ENCODE peak calls at places on chromosomes 4 and X, in five cellular contexts. G is H1, S is IMR-90, K is natural killer cell, U is Calu3. W is an unnamed sample.

GRCh38 chr4:113397114-113397701 is 347.8 kb downstream of the ANK2 start:
- DNase-seq in K (no peak), G (no peak), S (peak; percentile 82), U (no peak), W (no peak)

GRCh38 chr4:98987720-98988119 is 7.8 kb upstream of the METAP1 start:
- DNase-seq in S (no peak), K (no peak), U (no peak), G (no peak), W (no peak)

GRCh38 chrX:130120321-130120731 is 10.0 kb upstream of the ELF4 start:
- DNase-seq in G (no peak), S (no peak), K (no peak), U (no peak), W (no peak)

GRCh38 chrX:318068-318738 is 393 bp downstream of the GTPBP6 start:
- DNase-seq in K (peak; percentile 92), U (peak; percentile 93), G (peak; percentile 99), S (peak; percentile 97), W (peak; percentile 99)

GRCh38 chr4:5009796-5010195 is 9.5 kb downstream of the CYTL1 start:
- DNase-seq in U (no peak), G (no peak), K (no peak), S (no peak), W (no peak)

GRCh38 chrX:110450050-110450449 is 91.4 kb downstream of the RTL9 start:
- DNase-seq in G (peak; percentile 25), K (peak; percentile 14), U (peak; percentile 70), S (peak; percentile 63), W (no peak)

GRCh38 chr4:8435656-8436121 is 4.8 kb downstream of the ACOX3 start:
- DNase-seq in S (peak; percentile 15), G (no peak), U (no peak), K (no peak), W (no peak)

GRCh38 chr4:152951348-152951747 is 15.2 kb downstream of the FHDC1 start:
- DNase-seq in S (peak; percentile 61), K (no peak), U (no peak), G (no peak), W (no peak)

GRCh38 chr4:176479745-176480144 is 160.0 kb downstream of the SPCS3 start:
- DNase-seq in G (no peak), K (no peak), U (no peak), S (no peak), W (no peak)

GRCh38 chr4:69617083-69617694 is 22.3 kb downstream of the UGT2A2 start:
- DNase-seq in U (peak; percentile 24), K (no peak), S (peak; percentile 12), G (no peak), W (no peak)

GRCh38 chr4:53507671-53508286 is 83.5 kb downstream of the LNX1 start:
- DNase-seq in K (no peak), G (no peak), S (peak; percentile 48), U (peak; percentile 37), W (no peak)

GRCh38 chrX:69179380-69179911 is 14.2 kb upstream of the PJA1 start:
- DNase-seq in G (no peak), K (no peak), U (no peak), S (peak; percentile 29), W (no peak)

GRCh38 chrX:63350551-63350950 is 581 bp downstream of the SPIN4 start:
- DNase-seq in U (peak; percentile 24), S (no peak), G (no peak), K (peak; percentile 17), W (no peak)

GRCh38 chrX:10199212-10199611 is 42.4 kb downstream of the CLCN4 start:
- DNase-seq in U (no peak), G (no peak), S (peak; percentile 67), K (peak; percentile 18), W (no peak)

GRCh38 chrX:140766024-140766611 is 56.6 kb downstream of the LINC00632 start:
- DNase-seq in K (no peak), G (no peak), S (peak; percentile 66), U (peak; percentile 26), W (no peak)

GRCh38 chrX:101659601-101660063 is at the start of gene ARMCX2:
- DNase-seq in S (peak; percentile 69), K (no peak), G (no peak), U (no peak), W (no peak)

GRCh38 chr4:101711590-101712255 is 78.8 kb upstream of the BANK1 start:
- DNase-seq in K (no peak), U (no peak), G (no peak), S (no peak), W (no peak)

GRCh38 chrX:41512394-41512793 is 65.3 kb downstream of the NYX start:
- DNase-seq in S (no peak), U (no peak), K (no peak), G (no peak), W (no peak)

GRCh38 chr4:134906404-134907023 is 704.9 kb upstream of the PABPC4L start:
- DNase-seq in G (no peak), S (no peak), U (peak; percentile 16), K (no peak), W (no peak)

GRCh38 chr4:96459105-96459504 is 619.2 kb downstream of the PDHA2 start:
- DNase-seq in S (no peak), U (no peak), K (no peak), G (no peak), W (no peak)

GRCh38 chrX:44731160-44731559 is 112.7 kb upstream of the DUSP21 start:
- DNase-seq in U (no peak), S (peak; percentile 20), K (no peak), G (no peak), W (no peak)

GRCh38 chrX:67555578-67556203 is 11.9 kb downstream of the AR start:
- DNase-seq in S (peak; percentile 21), U (peak; percentile 41), K (no peak), G (no peak), W (no peak)

GRCh38 chr4:30719363-30720020 is 677 bp upstream of the PCDH7 start:
- DNase-seq in K (no peak), S (peak; percentile 68), U (peak; percentile 12), G (no peak), W (peak; percentile 90)

GRCh38 chr4:147760695-147761094 is 28.8 kb downstream of the ARHGAP10 start:
- DNase-seq in S (no peak), U (peak; percentile 11), G (no peak), K (no peak), W (no peak)

GRCh38 chr4:109588176-109588575 is 28.1 kb downstream of the MCUB start:
- DNase-seq in K (no peak), S (no peak), U (no peak), G (no peak), W (no peak)

GRCh38 chrX:133655914-133656265 is 240.6 kb upstream of the GPC4 start:
- DNase-seq in U (no peak), G (no peak), K (no peak), S (no peak), W (no peak)

GRCh38 chr4:25939330-25939729 is 25.3 kb downstream of the SMIM20 start:
- DNase-seq in K (no peak), G (no peak), U (no peak), S (no peak), W (no peak)
- TF ChIP-seq CTCF in K (no peak), G (no peak), U (no peak), S (no peak), W (peak; percentile 17)

DNA sequence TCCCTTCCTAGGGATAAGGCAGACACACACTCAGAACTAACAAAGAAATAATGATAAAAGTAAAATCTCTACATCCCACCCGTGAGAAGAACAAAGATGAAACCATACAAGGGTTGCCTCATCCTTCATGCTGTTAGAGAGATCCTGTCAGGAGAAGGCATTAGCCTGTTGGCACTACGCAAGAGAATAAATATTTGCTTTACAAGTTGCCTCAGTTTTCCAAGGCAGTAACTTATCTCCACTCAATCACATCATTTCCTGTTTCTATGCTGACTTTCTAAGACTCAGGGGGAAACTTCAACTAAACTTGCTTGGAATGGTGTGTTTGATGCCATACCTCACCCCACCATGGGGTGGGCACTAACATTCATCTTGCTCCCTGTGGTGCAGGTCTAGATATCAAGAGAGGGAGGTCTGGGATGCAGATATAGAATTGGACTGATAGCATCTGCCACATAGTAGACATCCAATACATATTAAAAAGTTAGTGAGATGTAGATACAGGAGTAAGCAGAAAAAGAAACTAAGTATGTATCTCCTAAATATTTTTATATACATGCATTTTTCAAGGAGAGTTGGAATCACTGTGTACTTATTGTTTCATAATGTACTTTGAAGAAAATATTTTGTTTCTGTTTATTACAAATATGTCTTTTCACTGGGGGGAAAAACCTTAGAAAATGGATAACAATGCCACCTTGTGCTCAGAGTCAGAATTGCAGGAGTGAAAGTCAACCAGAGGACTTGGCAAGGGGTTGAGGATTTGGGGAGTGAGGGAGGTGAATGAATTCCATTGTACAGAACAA is 57.2 kb upstream of the BEX4 start:
- DNase-seq in S (peak; percentile 27), K (no peak), G (no peak), U (peak; percentile 41), W (no peak)
- TF ChIP-seq CTCF in S (peak; percentile 59), K (peak; percentile 23), G (no peak), U (peak; percentile 69), W (peak; percentile 87)

GRCh38 chr4:54976682-54977081 is 148.7 kb downstream of the KDR start:
- DNase-seq in K (no peak), G (no peak), S (no peak), U (no peak), W (no peak)
- TF ChIP-seq CTCF in K (no peak), G (peak; percentile 55), S (no peak), U (no peak), W (peak; percentile 11)

GRCh38 chr4:104531390-104531789 is 36.7 kb upstream of the CXXC4 start:
- DNase-seq in K (no peak), S (no peak), U (no peak), G (no peak), W (no peak)
- TF ChIP-seq CTCF in K (no peak), S (no peak), U (no peak), G (no peak), W (peak; percentile 33)

W was measured in chondrocyte.